ENCODE peak calls at places on chromosomes 3 and 15, in eight cellular contexts. P is fibroblast of pulmonary artery; Z is ovary; G is endothelial cell; B is stimulated activated CD8-positive, alpha-beta memory T cell treated with anti-CD3 and anti-CD28 coated beads, Interleukin-7, amount 100 ng/mL, for 1 hour; O is NCI-H446; D is A549; F is NCI-H460. V is an unnamed sample.

GRCh38 chr3:43914269-43914668 is 223.5 kb downstream of the ABHD5 start:
- DNase-seq in F (no peak), O (no peak), D (no peak), B (no peak), P (no peak), Z (no peak), G (no peak), V (no peak)

GRCh38 chr15:75136758-75137157 is 64.9 kb upstream of the C15orf39 start:
- DNase-seq in Z (no peak), D (no peak), P (no peak), F (no peak), O (no peak), B (no peak), G (no peak), V (no peak)

GRCh38 chr15:68471552-68471951 is 39.6 kb upstream of the ITGA11 start:
- DNase-seq in B (no peak), D (no peak), G (no peak), O (no peak), Z (no peak), P (no peak), F (no peak), V (no peak)

GRCh38 chr15:56759450-56759845 is 26.1 kb upstream of the ZNF280D start:
- DNase-seq in D (no peak), B (no peak), P (peak), Z (no peak), G (no peak), O (no peak), F (no peak), V (no peak)

GRCh38 chr3:139653582-139653981 is 24.2 kb downstream of the NMNAT3 start:
- DNase-seq in G (no peak), F (no peak), D (no peak), P (no peak), O (no peak), Z (peak), B (no peak), V (no peak)

GRCh38 chr3:55519016-55519415 is 31.9 kb upstream of the WNT5A start:
- DNase-seq in P (peak), F (peak), Z (no peak), O (no peak), D (no peak), G (no peak), B (no peak), V (no peak)

GRCh38 chr3:159733194-159733860 is 255.3 kb upstream of the IL12A start:
- DNase-seq in F (no peak), B (no peak), P (peak), G (no peak), O (no peak), Z (no peak), D (no peak), V (no peak)

GRCh38 chr3:11553436-11554235 is 90.1 kb downstream of the VGLL4 start:
- DNase-seq in O (peak), G (no peak), P (peak), Z (peak), F (no peak), B (no peak), D (no peak), V (no peak)

GRCh38 chr15:70833897-70834765 is 19.8 kb downstream of the LARP6 start:
- DNase-seq in B (no peak), O (no peak), P (peak), Z (no peak), D (peak), F (no peak), G (no peak), V (no peak)

GRCh38 chr3:94226058-94226457 is 163.2 kb downstream of the NSUN3 start:
- DNase-seq in P (peak), O (no peak), D (no peak), F (no peak), B (no peak), Z (no peak), G (no peak), V (no peak)

GRCh38 chr3:4235690-4236089 is 67.5 kb upstream of the SETMAR start:
- DNase-seq in B (no peak), O (no peak), P (no peak), F (no peak), G (no peak), D (no peak), Z (no peak), V (no peak)

GRCh38 chr3:14141144-14141543 is 16.3 kb downstream of the TMEM43 start:
- DNase-seq in F (no peak), G (no peak), B (no peak), P (no peak), O (no peak), Z (no peak), D (no peak), V (no peak)

GRCh38 chr15:38163651-38164050 is 89.0 kb upstream of the SPRED1 start:
- DNase-seq in D (no peak), Z (no peak), P (no peak), O (no peak), G (no peak), F (no peak), B (no peak), V (no peak)